ENCODE peak calls at places on chromosome 18, in five cellular contexts. C, D, M, L and N are unnamed samples.

GRCh38 chr18:7982216-7982615 is 415.1 kb downstream of the PTPRM start:
- DNase-seq in D (peak), M (no peak), C (no peak), L (no peak), N (no peak)

GRCh38 chr18:61993831-61994230 is 101.0 kb upstream of the RNF152 start:
- DNase-seq in C (no peak), D (no peak), M (no peak), L (no peak), N (no peak)

GRCh38 chr18:9417081-9417841 is 58.1 kb upstream of the RALBP1 start:
- DNase-seq in M (no peak), D (no peak), C (no peak), L (peak), N (no peak)

GRCh38 chr18:62329676-62330454 is 4.8 kb downstream of the TNFRSF11A start:
- DNase-seq in M (no peak), L (no peak), C (peak), D (peak), N (peak)

GRCh38 chr18:21599585-21600525 is 649 bp downstream of the ESCO1 start:
- DNase-seq in D (no peak), L (peak), C (peak), M (peak), N (peak)

GRCh38 chr18:77017355-77017754 is 115.2 kb downstream of the MBP start:
- DNase-seq in C (no peak), D (no peak), M (no peak), L (no peak), N (no peak)

GRCh38 chr18:67742954-67743353 is 226.4 kb upstream of the DSEL start:
- DNase-seq in L (no peak), C (no peak), M (no peak), D (no peak), N (no peak)

GRCh38 chr18:62485684-62486083 is 37.1 kb upstream of the ZCCHC2 start:
- DNase-seq in M (no peak), C (no peak), L (peak), D (peak), N (no peak)

GRCh38 chr18:3230401-3231334 is 10.9 kb upstream of the MYOM1 start:
- DNase-seq in C (peak), L (no peak), D (peak), M (no peak), N (no peak)

GRCh38 chr18:2935438-2936192 is 77.3 kb downstream of the LPIN2 start:
- DNase-seq in D (no peak), L (no peak), C (no peak), M (no peak), N (no peak)

GRCh38 chr18:54129448-54130134 is 94.9 kb downstream of the MBD2 start:
- DNase-seq in C (no peak), L (no peak), M (no peak), D (no peak), N (no peak)

GRCh38 chr18:44320619-44321460 is 359.8 kb upstream of the SETBP1 start:
- DNase-seq in L (no peak), C (no peak), D (peak), M (no peak), N (no peak)

GRCh38 chr18:22872894-22873537 is 60.1 kb upstream of the RBBP8 start:
- DNase-seq in M (no peak), D (no peak), C (no peak), L (no peak), N (no peak)

GRCh38 chr18:5868218-5868904 is 27.0 kb downstream of the TMEM200C start:
- DNase-seq in C (peak), D (peak), M (peak), L (peak), N (peak)

GRCh38 chr18:58756148-58756547 is 84.9 kb downstream of the MALT1 start:
- DNase-seq in M (no peak), C (no peak), L (no peak), D (no peak), N (no peak)

GRCh38 chr18:22667616-22668422 is 250.1 kb upstream of the CTAGE1 start:
- DNase-seq in C (no peak), L (no peak), M (no peak), D (peak), N (no peak)

GRCh38 chr18:47587587-47587986 is 336.1 kb upstream of the SKOR2 start:
- DNase-seq in C (no peak), D (no peak), M (no peak), L (no peak), N (no peak)

GRCh38 chr18:22466608-22467390 is 49.1 kb upstream of the CTAGE1 start:
- DNase-seq in D (peak), C (no peak), L (no peak), M (no peak), N (no peak)

GRCh38 chr18:69998523-69998987 is 50.9 kb upstream of the CD226 start:
- DNase-seq in L (no peak), M (no peak), C (no peak), D (no peak), N (no peak)

GRCh38 chr18:36329684-36330434 is 32.3 kb downstream of the FHOD3 start:
- DNase-seq in L (no peak), D (no peak), C (no peak), M (no peak), N (no peak)